ENCODE peak calls at places on chromosomes 13 and 19, in five cellular contexts. B is CD8-positive, alpha-beta T cell; L is suprapubic skin; A is IMR-90; U is astrocyte. I is an unnamed sample.

GRCh38 chr19:47609885-47610545 is 1.1 kb downstream of the BICRA start:
- DNase-seq in U (peak; percentile 16), A (peak; percentile 26), L (no peak), B (peak; percentile 57), I (no peak)

GRCh38 chr13:51714663-51715168 is 89.2 kb downstream of the DHRS12 start:
- DNase-seq in B (no peak), U (peak; percentile 67), A (peak; percentile 89), L (no peak), I (no peak)

GRCh38 chr13:94950303-94950702 is 238.0 kb upstream of the SOX21 start:
- DNase-seq in A (no peak), U (no peak), B (no peak), L (no peak), I (no peak)

GRCh38 chr13:98923641-98924397 is 54.0 kb downstream of the DOCK9 start:
- DNase-seq in A (no peak), B (no peak), L (no peak), U (no peak), I (no peak)

GRCh38 chr13:110815471-110816204 is 99.2 kb downstream of the ANKRD10 start:
- DNase-seq in B (no peak), U (no peak), L (no peak), A (no peak), I (no peak)

GRCh38 chr19:52270266-52270885 is 989 bp downstream of the ZNF766 start:
- DNase-seq in L (peak; percentile 67), A (peak; percentile 17), B (peak; percentile 11), U (no peak), I (no peak)

GRCh38 chr13:105441406-105441805 is 1094.1 kb downstream of the EFNB2 start:
- DNase-seq in B (no peak), U (no peak), L (no peak), A (no peak), I (no peak)

GRCh38 chr13:36417328-36417727 is 15.0 kb upstream of the CCNA1 start:
- DNase-seq in B (no peak), U (no peak), L (no peak), A (no peak), I (no peak)

GRCh38 chr13:60584976-60585375 is 188.0 kb downstream of the TDRD3 start:
- DNase-seq in A (no peak), B (no peak), L (peak; percentile 80), U (peak; percentile 35), I (no peak)

GRCh38 chr13:47226516-47226915 is 329.7 kb upstream of the HTR2A start:
- DNase-seq in L (no peak), U (no peak), B (no peak), A (peak; percentile 42), I (no peak)

GRCh38 chr13:29508130-29508873 is 87.2 kb downstream of the SLC7A1 start:
- DNase-seq in A (peak; percentile 79), U (peak; percentile 89), B (peak; percentile 82), L (peak; percentile 89), I (peak; percentile 45)

GRCh38 chr13:98192008-98192407 is 14.9 kb upstream of the RNF113B start:
- DNase-seq in B (no peak), U (no peak), L (no peak), A (no peak), I (no peak)

GRCh38 chr13:110524484-110525254 is 36.9 kb downstream of the RAB20 start:
- DNase-seq in L (no peak), A (no peak), U (no peak), B (no peak), I (no peak)

GRCh38 chr19:42693760-42694350 is 46.4 kb downstream of the PSG3 start:
- DNase-seq in L (no peak), A (peak; percentile 46), B (no peak), U (peak; percentile 18), I (no peak)

GRCh38 chr13:93002071-93002470 is 224.5 kb upstream of the GPC6 start:
- DNase-seq in U (peak; percentile 25), A (no peak), B (no peak), L (no peak), I (no peak)

DNA sequence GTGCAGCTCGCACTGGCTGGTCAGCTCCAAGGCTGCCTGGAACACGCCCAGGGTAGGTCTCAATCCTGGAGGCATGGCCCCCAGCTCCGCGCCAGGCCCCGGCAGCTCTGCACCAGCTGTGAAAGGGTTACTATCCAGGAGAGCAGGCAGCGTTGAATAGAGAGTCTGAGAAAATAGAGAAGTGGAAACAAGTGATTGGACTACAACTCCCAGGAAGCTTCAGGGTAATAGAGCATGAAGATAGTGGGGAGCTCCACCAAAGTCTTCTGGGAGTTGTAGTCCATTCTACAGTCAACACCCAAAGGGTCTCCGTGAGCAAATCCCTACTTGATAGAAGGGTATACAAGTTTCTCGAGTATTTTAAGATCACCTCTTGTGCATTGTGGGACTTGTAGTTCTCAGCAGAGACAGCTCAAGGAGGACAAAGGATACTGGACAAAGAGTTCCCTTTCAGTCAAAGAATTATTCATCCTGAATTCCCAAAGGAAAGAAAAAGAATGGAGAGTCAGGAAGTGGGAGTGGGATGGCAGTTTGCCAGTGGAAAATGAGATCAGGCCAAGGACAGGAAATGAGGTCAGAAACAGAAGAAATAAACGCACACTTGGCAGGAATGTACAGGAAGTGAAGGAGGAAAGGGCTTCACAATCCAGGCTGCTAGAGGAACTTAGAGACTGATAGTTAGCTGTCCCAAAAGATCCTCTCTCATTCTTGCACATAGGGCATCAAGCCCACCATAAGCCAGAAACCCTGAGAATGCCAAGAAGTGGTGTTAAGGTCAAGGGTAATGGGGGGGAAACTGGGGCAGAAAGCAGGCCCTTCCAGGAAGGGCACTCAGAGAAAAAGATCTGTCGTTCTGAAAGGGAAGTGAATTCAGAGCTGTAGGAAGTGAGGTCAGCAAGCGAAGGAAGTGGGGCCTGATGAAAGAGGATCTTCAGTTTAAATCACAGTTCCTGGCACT is 5.5 kb upstream of the MAMSTR start:
- DNase-seq in L (no peak), B (no peak), A (peak; percentile 93), U (peak; percentile 71), I (no peak)
- H3K4me3 ChIP-seq in L (no peak overlapping the region), B (no peak overlapping the region), A (no peak overlapping the region), U (peak overlapping the region; percentile 8), I (no peak overlapping the region)

GRCh38 chr19:19061491-19061890 is 2.3 kb upstream of the SLC25A42 start:
- DNase-seq in A (no peak), L (no peak), U (no peak), B (no peak), I (no peak)
- H3K4me1 ChIP-seq in A (peaks cover 13% of the 10 kb centered on the region), L (peaks cover 36% of the 10 kb centered on the region), U (peaks cover 22% of the 10 kb centered on the region), B (peaks cover 13% of the 10 kb centered on the region), I (peaks cover 8% of the 10 kb centered on the region)

DNA sequence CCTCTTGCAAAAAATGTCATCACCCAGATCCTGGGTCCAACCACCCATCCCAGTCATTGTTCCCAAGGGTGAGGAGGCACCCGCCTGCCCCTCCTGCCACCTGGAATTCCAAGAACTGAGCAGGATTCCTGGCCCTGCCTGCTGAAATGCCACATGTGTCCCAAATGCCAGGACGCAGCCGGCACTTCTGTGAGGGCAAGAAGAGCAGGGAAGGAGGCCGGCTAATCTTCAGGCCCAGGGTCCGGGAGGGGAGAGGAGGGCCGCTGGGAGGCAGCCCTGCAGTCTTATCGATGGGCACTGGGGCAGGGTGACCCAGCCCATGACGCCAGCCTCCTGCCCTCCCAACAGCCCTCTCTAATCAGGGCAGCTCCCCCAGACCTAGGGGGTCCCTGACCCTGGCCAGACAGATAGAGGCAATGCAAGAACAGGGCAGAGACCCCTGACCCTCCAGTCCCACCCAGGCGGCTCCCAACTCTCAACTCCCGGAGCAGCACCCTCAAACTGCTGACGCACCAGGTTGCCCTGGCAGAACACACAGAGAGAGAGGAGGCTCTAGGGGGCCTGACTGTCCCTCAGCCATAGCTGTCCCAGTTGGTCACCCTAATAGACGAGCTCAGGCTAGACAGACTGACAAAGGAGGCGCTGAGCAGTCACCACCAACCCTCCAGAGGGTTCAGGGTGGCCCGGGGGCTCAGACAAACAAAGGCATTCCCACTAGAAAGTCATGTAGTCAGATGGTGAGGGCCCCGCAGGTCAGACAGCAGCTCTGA is 1.5 kb downstream of the MFSD12 start:
- DNase-seq in U (no peak), B (no peak), L (no peak), A (no peak), I (no peak)
- H3K27ac ChIP-seq in U (no peak overlapping the region), B (peak overlapping the region; percentile 56), L (no peak overlapping the region), A (no peak overlapping the region), I (no peak overlapping the region)

GRCh38 chr13:24272452-24273161 is 36.8 kb upstream of the C1QTNF9 start:
- DNase-seq in L (no peak), A (no peak), U (no peak), B (no peak), I (no peak)

GRCh38 chr13:24271231-24271610 is 38.2 kb upstream of the C1QTNF9 start:
- DNase-seq in L (no peak), A (no peak), U (no peak), B (no peak), I (no peak)

GRCh38 chr13:24270639-24271131 is 38.7 kb upstream of the C1QTNF9 start:
- DNase-seq in A (peak; percentile 47), U (peak; percentile 59), B (peak; percentile 62), L (no peak), I (no peak)

GRCh38 chr13:24269803-24270202 is 39.6 kb upstream of the C1QTNF9 start:
- DNase-seq in L (no peak), A (peak; percentile 60), B (no peak), U (no peak), I (no peak)

GRCh38 chr13:24271611-24272451 is 37.5 kb upstream of the C1QTNF9 start:
- DNase-seq in B (peak; percentile 70), L (no peak), U (peak; percentile 79), A (peak; percentile 76), I (no peak)
- H3K4me3 ChIP-seq in B (peak overlapping the region; percentile 32), L (peak overlapping the region; percentile 44), U (peak overlapping the region; percentile 55), A (peak overlapping the region; percentile 19), I (peak overlapping the region; percentile 73)

GRCh38 chr19:16897572-16898056 is 8.8 kb downstream of the F2RL3 start:
- DNase-seq in U (peak; percentile 9), L (no peak), A (no peak), B (no peak), I (no peak)
- H3K4me1 ChIP-seq in U (peaks cover 2% of the 10 kb centered on the region), L (peaks cover 21% of the 10 kb centered on the region), A (no peaks in the 10 kb centered on the region), B (peaks cover 26% of the 10 kb centered on the region), I (peaks cover 16% of the 10 kb centered on the region)

GRCh38 chr19:34732548-34733255 is 1.3 kb upstream of the ZNF181 start:
- DNase-seq in A (no peak), U (no peak), B (no peak), L (no peak), I (no peak)
- H3K27ac ChIP-seq in A (no peak overlapping the region), U (no peak overlapping the region), B (no peak overlapping the region), L (peak overlapping the region; percentile 99), I (peak overlapping the region; percentile 98)

DNA sequence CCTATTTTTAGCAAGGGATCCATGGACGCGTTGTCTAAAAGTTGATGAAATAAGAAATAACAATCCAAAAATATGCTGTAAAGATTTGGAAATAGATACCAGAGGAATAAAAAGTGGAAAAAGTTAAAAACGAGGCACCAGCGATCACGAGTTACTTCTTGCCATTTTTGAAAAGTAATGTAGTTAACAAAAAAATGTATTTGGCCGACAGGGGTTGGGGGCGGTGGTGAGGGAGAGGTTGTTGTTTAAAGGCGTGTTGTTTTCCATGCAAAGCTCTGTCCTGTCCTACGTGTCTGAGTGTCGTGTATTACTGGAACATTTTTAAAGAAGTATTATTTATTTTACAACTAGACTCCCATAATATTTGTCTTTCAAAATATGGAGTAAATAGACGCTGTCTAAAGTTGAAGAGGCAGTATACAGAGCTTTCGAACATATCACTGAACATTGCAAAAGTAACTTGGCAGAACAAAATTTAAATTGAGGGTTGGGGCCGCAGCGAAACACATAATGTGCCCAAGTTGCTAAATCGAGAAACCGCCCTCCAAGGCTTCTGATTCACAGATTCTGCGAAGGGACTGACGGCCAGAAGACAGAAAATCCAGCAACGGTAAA is 836 bp downstream of the FBXO17 start:
- DNase-seq in U (no peak), L (no peak), B (no peak), A (no peak), I (no peak)
- H3K4me3 ChIP-seq in U (peak overlapping the region; percentile 69), L (peak overlapping the region; percentile 70), B (no peak overlapping the region), A (peak overlapping the region; percentile 56), I (peak overlapping the region; percentile 82)

I was measured in thoracic aorta.